ENCODE peak calls at places on chromosome 12, in four cellular contexts. T is OCI-LY7, C is neuronal stem cell, W is HCT116. X is an unnamed sample.
A peak's percentile ranks its signal among the peaks of the same experiment; 100 is the strongest.

GRCh38 chr12:30180602-30181001 is 396.9 kb upstream of the TMTC1 start:
- DNase-seq in T (no peak), C (no peak), W (no peak), X (no peak)

GRCh38 chr12:6570264-6570887 is 2.3 kb upstream of the NOP2 start:
- DNase-seq in T (peak; percentile 69), C (no peak), W (peak; percentile 37), X (no peak)

GRCh38 chr12:10339441-10339840 is 31.8 kb downstream of the KLRD1 start:
- DNase-seq in T (no peak), C (no peak), W (peak; percentile 23), X (no peak)

GRCh38 chr12:115140981-115141380 is 457.0 kb upstream of the TBX3 start:
- DNase-seq in T (no peak), C (no peak), W (no peak), X (no peak)

GRCh38 chr12:67826148-67826547 is 163.1 kb upstream of the IFNG-AS1 start:
- DNase-seq in T (no peak), C (no peak), W (no peak), X (no peak)

GRCh38 chr12:169528-170360 is 44.2 kb downstream of the SLC6A12 start:
- DNase-seq in T (no peak), C (no peak), W (no peak), X (no peak)

GRCh38 chr12:89225808-89226368 is 126.4 kb downstream of the DUSP6 start:
- DNase-seq in T (no peak), C (no peak), W (peak; percentile 97), X (peak; percentile 81)

GRCh38 chr12:49643961-49644619 is 20.7 kb downstream of the PRPF40B start:
- DNase-seq in T (no peak), C (no peak), W (no peak), X (no peak)

GRCh38 chr12:62813031-62813829 is 121.7 kb downstream of the PPM1H start:
- DNase-seq in T (peak; percentile 61), C (peak; percentile 62), W (peak; percentile 45), X (peak; percentile 28)

GRCh38 chr12:82832091-82832490 is 145.4 kb downstream of the TMTC2 start:
- DNase-seq in T (no peak), C (no peak), W (no peak), X (no peak)

GRCh38 chr12:75606921-75607320 is 95.5 kb upstream of the KRR1 start:
- DNase-seq in T (no peak), C (no peak), W (no peak), X (no peak)

GRCh38 chr12:47717443-47718193 is 7.7 kb downstream of the ENDOU start:
- DNase-seq in T (peak; percentile 52), C (peak; percentile 68), W (no peak), X (peak; percentile 55)

GRCh38 chr12:59079029-59079428 is 158.7 kb upstream of the LRIG3 start:
- DNase-seq in T (no peak), C (no peak), W (no peak), X (no peak)

GRCh38 chr12:92603741-92604432 is 98.9 kb upstream of the PLEKHG7 start:
- DNase-seq in T (no peak), C (no peak), W (no peak), X (no peak)

GRCh38 chr12:32605326-32606095 is 73.6 kb upstream of the DNM1L start:
- DNase-seq in T (no peak), C (no peak), W (no peak), X (no peak)

GRCh38 chr12:105492591-105492990 is 162.1 kb downstream of the C12orf75 start:
- DNase-seq in T (no peak), C (no peak), W (no peak), X (peak; percentile 74)

GRCh38 chr12:71392521-71393145 is 47.0 kb upstream of the LGR5 start:
- DNase-seq in T (peak; percentile 63), C (peak; percentile 50), W (peak; percentile 72), X (peak; percentile 65)

GRCh38 chr12:70543444-70543843 is 93.8 kb downstream of the PTPRB start:
- DNase-seq in T (no peak), C (no peak), W (peak; percentile 61), X (peak; percentile 91)

GRCh38 chr12:19323768-19324167 is 115.5 kb upstream of the AEBP2 start:
- DNase-seq in T (no peak), C (no peak), W (no peak), X (peak; percentile 76)

GRCh38 chr12:29858270-29858786 is 74.6 kb upstream of the TMTC1 start:
- DNase-seq in T (no peak), C (no peak), W (no peak), X (no peak)

DNA sequence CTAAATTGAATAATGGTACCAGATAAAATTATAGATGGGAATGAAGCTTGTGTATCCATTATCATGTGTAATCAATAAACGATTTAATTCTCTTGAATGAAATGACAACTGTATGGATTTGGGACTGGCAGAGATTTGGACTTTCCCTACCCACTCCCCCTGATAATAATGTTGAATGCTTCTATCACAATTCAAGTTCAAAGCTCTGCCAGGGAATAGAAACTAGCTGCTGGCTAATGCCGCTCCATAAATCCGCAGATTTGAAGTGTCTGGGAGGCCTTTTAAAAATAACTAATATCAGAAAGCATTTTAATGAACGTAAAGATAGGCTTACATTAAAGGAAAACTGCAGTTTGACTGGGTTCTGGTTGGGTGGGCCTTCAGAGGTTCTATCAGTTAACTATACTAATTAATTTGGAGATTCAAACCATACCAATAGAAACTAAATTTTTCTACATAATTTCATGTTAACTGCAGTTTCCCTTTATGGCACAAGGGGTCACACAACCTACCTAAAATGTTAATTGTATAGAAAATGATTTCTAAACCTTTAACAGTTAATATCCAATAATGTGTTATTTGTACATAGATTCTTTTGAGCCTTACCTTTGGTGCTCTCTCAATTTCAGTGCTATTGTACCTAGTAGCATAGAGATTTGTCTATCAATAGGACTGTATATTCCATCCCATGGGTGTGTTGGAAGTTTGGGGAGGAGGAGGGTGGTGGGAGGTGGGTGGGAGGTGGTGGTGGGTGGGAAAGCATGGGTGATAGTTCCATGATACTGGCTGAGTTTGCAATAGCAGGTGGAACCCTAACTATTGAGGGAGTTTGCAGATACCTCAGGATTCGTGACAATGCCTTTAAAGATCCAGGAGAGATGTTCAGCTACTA is 4.9 kb downstream of the HNRNPA1 start:
- DNase-seq in T (no peak), C (no peak), W (no peak), X (no peak)
- H3K4me3 ChIP-seq in T (peak overlapping the region; percentile 36), C (no peak overlapping the region), W (no peak overlapping the region), X (no peak overlapping the region)

GRCh38 chr12:24223926-24224325 is 274.5 kb upstream of the SOX5 start:
- DNase-seq in T (no peak), C (no peak), W (no peak), X (no peak)
- H3K4me3 ChIP-seq in T (no peak overlapping the region), C (no peak overlapping the region), W (no peak overlapping the region), X (no peak overlapping the region)

GRCh38 chr12:120262852-120263724 is 2.4 kb downstream of the PXN start:
- DNase-seq in T (no peak), C (no peak), W (no peak), X (no peak)
- H3K4me3 ChIP-seq in T (no peak overlapping the region), C (no peak overlapping the region), W (peak overlapping the region; percentile 85), X (peak overlapping the region; percentile 98)

GRCh38 chr12:66061557-66062279 is 68.8 kb downstream of the LLPH start:
- DNase-seq in T (no peak), C (no peak), W (no peak), X (no peak)
- H3K4me3 ChIP-seq in T (no peak overlapping the region), C (no peak overlapping the region), W (no peak overlapping the region), X (no peak overlapping the region)

X was measured in AG09309.